ENCODE peak calls at places on chromosomes 7 and 10, in four cellular contexts. O is PC-3; E is activated CD4-positive, alpha-beta T cell treated with anti-CD3 and anti-CD28 coated beads, Interleukin-2, amount 50 U/mL, for 24 hours; T is central memory CD4-positive, alpha-beta T cell. I is an unnamed sample.

GRCh38 chr7:44497151-44498013 is 6.9 kb upstream of the NUDCD3 start:
- DNase-seq in O (no peak), E (no peak), T (no peak), I (no peak)

GRCh38 chr7:100582650-100583049 is 3.3 kb downstream of the LRCH4 start:
- DNase-seq in O (no peak), E (no peak), T (no peak), I (no peak)

GRCh38 chr7:101156866-101157589 is 2.8 kb downstream of the AP1S1 start:
- DNase-seq in O (peak; percentile 77), E (no peak), T (no peak), I (no peak)

GRCh38 chr10:45625879-45626278 is 46.7 kb downstream of the ZFAND4 start:
- DNase-seq in O (no peak), E (no peak), T (no peak), I (no peak)

GRCh38 chr7:1512781-1513656 is 8.8 kb upstream of the INTS1 start:
- DNase-seq in O (peak; percentile 92), E (no peak), T (peak; percentile 60), I (peak; percentile 96)

GRCh38 chr10:91604936-91605534 is 27.8 kb downstream of the PPP1R3C start:
- DNase-seq in O (peak; percentile 67), E (no peak), T (no peak), I (no peak)

GRCh38 chr7:120320218-120320961 is 47.4 kb downstream of the KCND2 start:
- DNase-seq in O (no peak), E (no peak), T (no peak), I (no peak)

GRCh38 chr7:28106316-28106957 is 74.2 kb downstream of the JAZF1 start:
- DNase-seq in O (no peak), E (no peak), T (no peak), I (no peak)

GRCh38 chr7:65832281-65832680 is 40.6 kb upstream of the VKORC1L1 start:
- DNase-seq in O (peak; percentile 16), E (no peak), T (no peak), I (no peak)

GRCh38 chr10:127834791-127835190 is 58.0 kb downstream of the CLRN3 start:
- DNase-seq in O (no peak), E (no peak), T (no peak), I (no peak)

GRCh38 chr7:77266162-77266807 is 66.7 kb upstream of the FGL2 start:
- DNase-seq in O (peak; percentile 15), E (no peak), T (no peak), I (no peak)

GRCh38 chr7:141550694-141551079 is 523 bp upstream of the AGK start:
- DNase-seq in O (no peak), E (no peak), T (no peak), I (no peak)

GRCh38 chr7:109179601-109180000 is 609.9 kb downstream of the DNAJB9 start:
- DNase-seq in O (no peak), E (no peak), T (no peak), I (no peak)

GRCh38 chr7:153381275-153382119 is 621.9 kb downstream of the ACTR3B start:
- DNase-seq in O (peak; percentile 31), E (no peak), T (no peak), I (no peak)

I was measured in breast epithelium.